ENCODE peak calls at places on chromosomes 11 and 22, in four cellular contexts. One of them, this sample, is unnamed.

GRCh38 chr11:77506857-77507256 is 33.0 kb upstream of the PAK1 start:
- DNase-seq in stimulated activated CD4-positive, alpha-beta T cell treated with anti-CD3 and anti-CD28 coated beads, Interleukin-4, amount 100 ng/mL, for 24 hours: no peak
- DNase-seq in Right ventricle myocardium superior: no peak
- DNase-seq in activated naive CD4-positive, alpha-beta T cell treated with Interleukin-2 at 50 U/mL for 16 hours: no peak
- DNase-seq in this sample: peak

GRCh38 chr22:48888466-48889208 is 939.0 kb downstream of the BRD1 start:
- DNase-seq in stimulated activated CD4-positive, alpha-beta T cell treated with anti-CD3 and anti-CD28 coated beads, Interleukin-4, amount 100 ng/mL, for 24 hours: no peak
- DNase-seq in Right ventricle myocardium superior: peak
- DNase-seq in activated naive CD4-positive, alpha-beta T cell treated with Interleukin-2 at 50 U/mL for 16 hours: no peak
- DNase-seq in this sample: no peak

GRCh38 chr11:64566915-64567882 is 23.8 kb upstream of the SLC22A12 start:
- DNase-seq in stimulated activated CD4-positive, alpha-beta T cell treated with anti-CD3 and anti-CD28 coated beads, Interleukin-4, amount 100 ng/mL, for 24 hours: no peak
- DNase-seq in Right ventricle myocardium superior: no peak
- DNase-seq in activated naive CD4-positive, alpha-beta T cell treated with Interleukin-2 at 50 U/mL for 16 hours: no peak
- DNase-seq in this sample: no peak

GRCh38 chr11:75852406-75853017 is 37.5 kb downstream of the UVRAG start:
- DNase-seq in stimulated activated CD4-positive, alpha-beta T cell treated with anti-CD3 and anti-CD28 coated beads, Interleukin-4, amount 100 ng/mL, for 24 hours: no peak
- DNase-seq in Right ventricle myocardium superior: no peak
- DNase-seq in activated naive CD4-positive, alpha-beta T cell treated with Interleukin-2 at 50 U/mL for 16 hours: no peak
- DNase-seq in this sample: no peak

GRCh38 chr22:38069372-38070249 is 12.4 kb downstream of the PICK1 start:
- DNase-seq in stimulated activated CD4-positive, alpha-beta T cell treated with anti-CD3 and anti-CD28 coated beads, Interleukin-4, amount 100 ng/mL, for 24 hours: no peak
- DNase-seq in Right ventricle myocardium superior: peak
- DNase-seq in activated naive CD4-positive, alpha-beta T cell treated with Interleukin-2 at 50 U/mL for 16 hours: no peak
- DNase-seq in this sample: no peak

GRCh38 chr11:128790200-128790599 is 76.9 kb downstream of the KCNJ1 start:
- DNase-seq in stimulated activated CD4-positive, alpha-beta T cell treated with anti-CD3 and anti-CD28 coated beads, Interleukin-4, amount 100 ng/mL, for 24 hours: no peak
- DNase-seq in Right ventricle myocardium superior: peak
- DNase-seq in activated naive CD4-positive, alpha-beta T cell treated with Interleukin-2 at 50 U/mL for 16 hours: no peak
- DNase-seq in this sample: no peak

GRCh38 chr11:131423715-131424114 is 53.3 kb downstream of the NTM start:
- DNase-seq in stimulated activated CD4-positive, alpha-beta T cell treated with anti-CD3 and anti-CD28 coated beads, Interleukin-4, amount 100 ng/mL, for 24 hours: no peak
- DNase-seq in Right ventricle myocardium superior: no peak
- DNase-seq in activated naive CD4-positive, alpha-beta T cell treated with Interleukin-2 at 50 U/mL for 16 hours: no peak
- DNase-seq in this sample: no peak

GRCh38 chr11:78205256-78205655 is 16.5 kb downstream of the USP35 start:
- DNase-seq in stimulated activated CD4-positive, alpha-beta T cell treated with anti-CD3 and anti-CD28 coated beads, Interleukin-4, amount 100 ng/mL, for 24 hours: no peak
- DNase-seq in Right ventricle myocardium superior: no peak
- DNase-seq in activated naive CD4-positive, alpha-beta T cell treated with Interleukin-2 at 50 U/mL for 16 hours: no peak
- DNase-seq in this sample: no peak

GRCh38 chr22:21972293-21972779 is 10.3 kb downstream of the TOP3B start:
- DNase-seq in stimulated activated CD4-positive, alpha-beta T cell treated with anti-CD3 and anti-CD28 coated beads, Interleukin-4, amount 100 ng/mL, for 24 hours: peak
- DNase-seq in Right ventricle myocardium superior: no peak
- DNase-seq in activated naive CD4-positive, alpha-beta T cell treated with Interleukin-2 at 50 U/mL for 16 hours: peak
- DNase-seq in this sample: no peak

GRCh38 chr11:65430406-65431217 is 8.0 kb downstream of the NEAT1 start:
- DNase-seq in stimulated activated CD4-positive, alpha-beta T cell treated with anti-CD3 and anti-CD28 coated beads, Interleukin-4, amount 100 ng/mL, for 24 hours: no peak
- DNase-seq in Right ventricle myocardium superior: peak
- DNase-seq in activated naive CD4-positive, alpha-beta T cell treated with Interleukin-2 at 50 U/mL for 16 hours: no peak
- DNase-seq in this sample: no peak

GRCh38 chr22:32660292-32660691 is 141.2 kb upstream of the TIMP3 start:
- DNase-seq in stimulated activated CD4-positive, alpha-beta T cell treated with anti-CD3 and anti-CD28 coated beads, Interleukin-4, amount 100 ng/mL, for 24 hours: peak
- DNase-seq in Right ventricle myocardium superior: peak
- DNase-seq in activated naive CD4-positive, alpha-beta T cell treated with Interleukin-2 at 50 U/mL for 16 hours: peak
- DNase-seq in this sample: no peak

GRCh38 chr11:77213029-77213579 is 85.1 kb downstream of the MYO7A start:
- DNase-seq in stimulated activated CD4-positive, alpha-beta T cell treated with anti-CD3 and anti-CD28 coated beads, Interleukin-4, amount 100 ng/mL, for 24 hours: no peak
- DNase-seq in Right ventricle myocardium superior: no peak
- DNase-seq in activated naive CD4-positive, alpha-beta T cell treated with Interleukin-2 at 50 U/mL for 16 hours: no peak
- DNase-seq in this sample: no peak

GRCh38 chr11:126930100-126930841 is 70.3 kb downstream of the KIRREL3 start:
- DNase-seq in stimulated activated CD4-positive, alpha-beta T cell treated with anti-CD3 and anti-CD28 coated beads, Interleukin-4, amount 100 ng/mL, for 24 hours: no peak
- DNase-seq in Right ventricle myocardium superior: no peak
- DNase-seq in activated naive CD4-positive, alpha-beta T cell treated with Interleukin-2 at 50 U/mL for 16 hours: no peak
- DNase-seq in this sample: no peak

GRCh38 chr11:120561286-120561685 is 49.7 kb downstream of the GRIK4 start:
- DNase-seq in stimulated activated CD4-positive, alpha-beta T cell treated with anti-CD3 and anti-CD28 coated beads, Interleukin-4, amount 100 ng/mL, for 24 hours: no peak
- DNase-seq in Right ventricle myocardium superior: no peak
- DNase-seq in activated naive CD4-positive, alpha-beta T cell treated with Interleukin-2 at 50 U/mL for 16 hours: no peak
- DNase-seq in this sample: no peak

GRCh38 chr11:36126703-36127102 is 162.5 kb downstream of the COMMD9 start:
- DNase-seq in stimulated activated CD4-positive, alpha-beta T cell treated with anti-CD3 and anti-CD28 coated beads, Interleukin-4, amount 100 ng/mL, for 24 hours: no peak
- DNase-seq in Right ventricle myocardium superior: no peak
- DNase-seq in activated naive CD4-positive, alpha-beta T cell treated with Interleukin-2 at 50 U/mL for 16 hours: no peak
- DNase-seq in this sample: no peak

GRCh38 chr11:119491753-119492455 is 68.9 kb upstream of the THY1 start:
- DNase-seq in stimulated activated CD4-positive, alpha-beta T cell treated with anti-CD3 and anti-CD28 coated beads, Interleukin-4, amount 100 ng/mL, for 24 hours: no peak
- DNase-seq in Right ventricle myocardium superior: no peak
- DNase-seq in activated naive CD4-positive, alpha-beta T cell treated with Interleukin-2 at 50 U/mL for 16 hours: no peak
- DNase-seq in this sample: no peak

GRCh38 chr22:30277547-30278344 is 11.1 kb upstream of the OSM start:
- DNase-seq in stimulated activated CD4-positive, alpha-beta T cell treated with anti-CD3 and anti-CD28 coated beads, Interleukin-4, amount 100 ng/mL, for 24 hours: no peak
- DNase-seq in Right ventricle myocardium superior: peak
- DNase-seq in activated naive CD4-positive, alpha-beta T cell treated with Interleukin-2 at 50 U/mL for 16 hours: no peak
- DNase-seq in this sample: no peak

GRCh38 chr22:20953342-20953608 is 13.8 kb upstream of the AIFM3 start:
- DNase-seq in stimulated activated CD4-positive, alpha-beta T cell treated with anti-CD3 and anti-CD28 coated beads, Interleukin-4, amount 100 ng/mL, for 24 hours: no peak
- DNase-seq in Right ventricle myocardium superior: no peak
- DNase-seq in activated naive CD4-positive, alpha-beta T cell treated with Interleukin-2 at 50 U/mL for 16 hours: no peak
- DNase-seq in this sample: no peak

GRCh38 chr11:61921446-61921845 is 4.1 kb upstream of the RAB3IL1 start:
- DNase-seq in stimulated activated CD4-positive, alpha-beta T cell treated with anti-CD3 and anti-CD28 coated beads, Interleukin-4, amount 100 ng/mL, for 24 hours: peak
- DNase-seq in Right ventricle myocardium superior: no peak
- DNase-seq in activated naive CD4-positive, alpha-beta T cell treated with Interleukin-2 at 50 U/mL for 16 hours: no peak
- DNase-seq in this sample: no peak

GRCh38 chr11:45266693-45267451 is 19.3 kb downstream of the SYT13 start:
- DNase-seq in stimulated activated CD4-positive, alpha-beta T cell treated with anti-CD3 and anti-CD28 coated beads, Interleukin-4, amount 100 ng/mL, for 24 hours: no peak
- DNase-seq in Right ventricle myocardium superior: no peak
- DNase-seq in activated naive CD4-positive, alpha-beta T cell treated with Interleukin-2 at 50 U/mL for 16 hours: no peak
- DNase-seq in this sample: no peak

GRCh38 chr11:45083544-45084087 is 62.8 kb upstream of the PRDM11 start:
- DNase-seq in stimulated activated CD4-positive, alpha-beta T cell treated with anti-CD3 and anti-CD28 coated beads, Interleukin-4, amount 100 ng/mL, for 24 hours: no peak
- DNase-seq in Right ventricle myocardium superior: no peak
- DNase-seq in activated naive CD4-positive, alpha-beta T cell treated with Interleukin-2 at 50 U/mL for 16 hours: no peak
- DNase-seq in this sample: no peak

GRCh38 chr22:49323751-49324415 is 503.8 kb downstream of the BRD1 start:
- DNase-seq in stimulated activated CD4-positive, alpha-beta T cell treated with anti-CD3 and anti-CD28 coated beads, Interleukin-4, amount 100 ng/mL, for 24 hours: no peak
- DNase-seq in Right ventricle myocardium superior: no peak
- DNase-seq in activated naive CD4-positive, alpha-beta T cell treated with Interleukin-2 at 50 U/mL for 16 hours: no peak
- DNase-seq in this sample: no peak

GRCh38 chr11:978073-978720 is 52.5 kb downstream of the AP2A2 start:
- DNase-seq in stimulated activated CD4-positive, alpha-beta T cell treated with anti-CD3 and anti-CD28 coated beads, Interleukin-4, amount 100 ng/mL, for 24 hours: no peak
- DNase-seq in Right ventricle myocardium superior: no peak
- DNase-seq in activated naive CD4-positive, alpha-beta T cell treated with Interleukin-2 at 50 U/mL for 16 hours: no peak
- DNase-seq in this sample: no peak

GRCh38 chr11:122656631-122657101 is 1.1 kb downstream of the UBASH3B start:
- DNase-seq in stimulated activated CD4-positive, alpha-beta T cell treated with anti-CD3 and anti-CD28 coated beads, Interleukin-4, amount 100 ng/mL, for 24 hours: peak
- DNase-seq in Right ventricle myocardium superior: peak
- DNase-seq in activated naive CD4-positive, alpha-beta T cell treated with Interleukin-2 at 50 U/mL for 16 hours: peak
- DNase-seq in this sample: no peak

GRCh38 chr11:64501500-64502427 is 89.3 kb upstream of the SLC22A12 start:
- DNase-seq in stimulated activated CD4-positive, alpha-beta T cell treated with anti-CD3 and anti-CD28 coated beads, Interleukin-4, amount 100 ng/mL, for 24 hours: no peak
- DNase-seq in Right ventricle myocardium superior: no peak
- DNase-seq in activated naive CD4-positive, alpha-beta T cell treated with Interleukin-2 at 50 U/mL for 16 hours: no peak
- DNase-seq in this sample: no peak

GRCh38 chr11:57323503-57324153 is 1.1 kb downstream of the TNKS1BP1 start:
- DNase-seq in stimulated activated CD4-positive, alpha-beta T cell treated with anti-CD3 and anti-CD28 coated beads, Interleukin-4, amount 100 ng/mL, for 24 hours: no peak
- DNase-seq in Right ventricle myocardium superior: no peak
- DNase-seq in activated naive CD4-positive, alpha-beta T cell treated with Interleukin-2 at 50 U/mL for 16 hours: no peak
- DNase-seq in this sample: no peak

GRCh38 chr11:72013765-72014711 is 15.3 kb downstream of the IL18BP start:
- DNase-seq in stimulated activated CD4-positive, alpha-beta T cell treated with anti-CD3 and anti-CD28 coated beads, Interleukin-4, amount 100 ng/mL, for 24 hours: no peak
- DNase-seq in Right ventricle myocardium superior: no peak
- DNase-seq in activated naive CD4-positive, alpha-beta T cell treated with Interleukin-2 at 50 U/mL for 16 hours: no peak
- DNase-seq in this sample: no peak